ENCODE peak calls at places on chromosomes 16 and 17, in ten cellular contexts. One of them, this sample, is unnamed.
A peak's percentile ranks its signal among the peaks of the same experiment; 100 is the strongest.

GRCh38 chr16:7561908-7562405 is 229.3 kb downstream of the RBFOX1 start:
- DNase-seq in heart left ventricle: no peak
- DNase-seq in right lobe of liver: no peak
- DNase-seq in esophagus squamous epithelium: no peak
- DNase-seq in uterus: no peak
- DNase-seq in Peyer's patch: no peak
- DNase-seq in A549: no peak
- DNase-seq in ovary: no peak
- DNase-seq in stomach: no peak
- DNase-seq in breast epithelium: no peak
- DNase-seq in this sample: no peak

GRCh38 chr17:36760425-36760824 is 159.0 kb downstream of the MRM1 start:
- DNase-seq in ovary: no peak
- DNase-seq in breast epithelium: no peak
- DNase-seq in stomach: no peak
- DNase-seq in uterus: no peak
- DNase-seq in A549: no peak
- DNase-seq in esophagus squamous epithelium: no peak
- DNase-seq in right lobe of liver: no peak
- DNase-seq in heart left ventricle: no peak
- DNase-seq in Peyer's patch: no peak
- DNase-seq in this sample: no peak

GRCh38 chr16:81473561-81473960 is 29.0 kb downstream of the CMIP start:
- DNase-seq in ovary: no peak
- DNase-seq in Peyer's patch: no peak
- DNase-seq in stomach: no peak
- DNase-seq in A549: no peak
- DNase-seq in heart left ventricle: no peak
- DNase-seq in right lobe of liver: no peak
- DNase-seq in esophagus squamous epithelium: no peak
- DNase-seq in uterus: no peak
- DNase-seq in breast epithelium: no peak
- DNase-seq in this sample: peak; percentile 53

GRCh38 chr16:72355561-72355960 is 183.6 kb upstream of the PMFBP1 start:
- DNase-seq in esophagus squamous epithelium: no peak
- DNase-seq in right lobe of liver: no peak
- DNase-seq in heart left ventricle: no peak
- DNase-seq in A549: no peak
- DNase-seq in Peyer's patch: no peak
- DNase-seq in uterus: no peak
- DNase-seq in stomach: no peak
- DNase-seq in ovary: no peak
- DNase-seq in breast epithelium: no peak
- DNase-seq in this sample: no peak

GRCh38 chr17:7914771-7915610 is 1.1 kb downstream of the RNF227 start:
- DNase-seq in heart left ventricle: peak; percentile 7
- DNase-seq in breast epithelium: no peak
- DNase-seq in stomach: no peak
- DNase-seq in Peyer's patch: no peak
- DNase-seq in esophagus squamous epithelium: no peak
- DNase-seq in uterus: peak; percentile 71
- DNase-seq in A549: peak; percentile 36
- DNase-seq in right lobe of liver: no peak
- DNase-seq in ovary: peak; percentile 47
- DNase-seq in this sample: peak; percentile 67

GRCh38 chr17:10032142-10032541 is 127.1 kb upstream of the RCVRN start:
- DNase-seq in stomach: no peak
- DNase-seq in uterus: no peak
- DNase-seq in right lobe of liver: no peak
- DNase-seq in A549: no peak
- DNase-seq in ovary: no peak
- DNase-seq in Peyer's patch: no peak
- DNase-seq in esophagus squamous epithelium: no peak
- DNase-seq in breast epithelium: no peak
- DNase-seq in heart left ventricle: no peak
- DNase-seq in this sample: no peak

GRCh38 chr17:14268264-14268663 is 31.6 kb upstream of the CDRT15 start:
- DNase-seq in stomach: no peak
- DNase-seq in breast epithelium: no peak
- DNase-seq in heart left ventricle: no peak
- DNase-seq in A549: no peak
- DNase-seq in ovary: no peak
- DNase-seq in esophagus squamous epithelium: no peak
- DNase-seq in uterus: no peak
- DNase-seq in Peyer's patch: no peak
- DNase-seq in right lobe of liver: no peak
- DNase-seq in this sample: no peak

GRCh38 chr16:55613578-55614333 is 42.0 kb upstream of the SLC6A2 start:
- DNase-seq in esophagus squamous epithelium: no peak
- DNase-seq in breast epithelium: no peak
- DNase-seq in ovary: no peak
- DNase-seq in heart left ventricle: no peak
- DNase-seq in uterus: no peak
- DNase-seq in right lobe of liver: no peak
- DNase-seq in stomach: no peak
- DNase-seq in A549: no peak
- DNase-seq in Peyer's patch: no peak
- DNase-seq in this sample: no peak

DNA sequence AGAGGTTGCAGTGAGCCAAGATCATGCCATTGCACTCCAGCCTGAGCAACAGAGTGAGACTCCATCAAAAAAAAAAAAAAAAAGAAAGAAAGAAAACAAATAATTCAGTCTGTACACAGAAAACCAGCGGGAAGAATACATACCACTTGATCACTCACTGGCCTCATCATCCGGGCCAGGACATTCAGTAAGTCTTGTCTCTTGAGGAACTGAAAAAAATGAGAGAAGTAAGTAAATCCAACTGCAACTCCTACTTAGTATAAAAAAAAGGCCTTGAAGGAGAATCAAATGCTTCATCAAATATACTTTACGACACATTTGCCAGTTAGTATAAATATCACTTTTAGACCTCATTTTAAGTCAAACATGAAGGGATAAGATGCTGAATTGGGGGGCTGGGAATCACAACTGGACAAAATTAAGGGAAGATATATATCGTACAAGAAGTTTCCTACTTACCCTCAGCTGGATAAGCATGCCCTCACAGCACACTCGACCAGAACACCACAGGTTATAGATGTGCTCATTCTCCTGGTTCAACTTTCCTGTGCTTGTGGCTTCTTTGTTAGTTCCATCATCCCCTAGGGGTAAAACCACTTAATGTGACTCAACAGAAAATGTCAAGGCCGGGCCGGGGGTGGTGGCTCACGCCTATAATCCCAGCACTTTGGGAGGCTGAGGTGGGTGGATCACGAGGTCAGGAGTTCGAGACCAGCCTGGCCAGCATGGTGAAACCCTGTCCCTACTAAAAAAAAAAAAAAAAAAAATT is 12.4 kb downstream of the CCDC47 start:
- DNase-seq in ovary: no peak
- DNase-seq in Peyer's patch: no peak
- DNase-seq in A549: no peak
- DNase-seq in right lobe of liver: no peak
- DNase-seq in breast epithelium: no peak
- DNase-seq in uterus: no peak
- DNase-seq in esophagus squamous epithelium: no peak
- DNase-seq in heart left ventricle: no peak
- DNase-seq in stomach: no peak
- DNase-seq in this sample: no peak
- H3K27ac ChIP-seq in ovary: no peak overlapping the region
- H3K27ac ChIP-seq in Peyer's patch: no peak overlapping the region
- H3K27ac ChIP-seq in A549: no peak overlapping the region
- H3K27ac ChIP-seq in right lobe of liver: no peak overlapping the region
- H3K27ac ChIP-seq in breast epithelium: no peak overlapping the region
- H3K27ac ChIP-seq in uterus: no peak overlapping the region
- H3K27ac ChIP-seq in esophagus squamous epithelium: no peak overlapping the region
- H3K27ac ChIP-seq in heart left ventricle: no peak overlapping the region
- H3K27ac ChIP-seq in stomach: peak overlapping the region; percentile 62
- H3K27ac ChIP-seq in this sample: no peak overlapping the region

GRCh38 chr17:46935658-46936266 is 12.8 kb downstream of the GOSR2 start:
- DNase-seq in uterus: no peak
- DNase-seq in stomach: peak; percentile 43
- DNase-seq in breast epithelium: no peak
- DNase-seq in A549: no peak
- DNase-seq in heart left ventricle: no peak
- DNase-seq in Peyer's patch: no peak
- DNase-seq in right lobe of liver: no peak
- DNase-seq in esophagus squamous epithelium: no peak
- DNase-seq in ovary: no peak
- DNase-seq in this sample: no peak
- TF ChIP-seq POLR2A in uterus: no peak
- TF ChIP-seq POLR2A in stomach: no peak
- TF ChIP-seq POLR2A in breast epithelium: no peak
- TF ChIP-seq POLR2A in A549: no peak
- TF ChIP-seq POLR2A in heart left ventricle: no peak
- TF ChIP-seq POLR2A in Peyer's patch: peak; percentile 71
- TF ChIP-seq POLR2A in right lobe of liver: no peak
- TF ChIP-seq POLR2A in esophagus squamous epithelium: no peak
- TF ChIP-seq POLR2A in ovary: no peak
- TF ChIP-seq POLR2A in this sample: no peak

GRCh38 chr17:79019631-79020584 is 4.1 kb upstream of the C1QTNF1 start:
- DNase-seq in right lobe of liver: no peak
- DNase-seq in heart left ventricle: peak; percentile 74
- DNase-seq in esophagus squamous epithelium: no peak
- DNase-seq in uterus: peak; percentile 72
- DNase-seq in Peyer's patch: peak; percentile 41
- DNase-seq in stomach: peak; percentile 71
- DNase-seq in breast epithelium: peak; percentile 56
- DNase-seq in A549: peak; percentile 71
- DNase-seq in ovary: peak; percentile 65
- DNase-seq in this sample: peak; percentile 73

GRCh38 chr17:79023180-79023705 is 726 bp upstream of the C1QTNF1 start:
- DNase-seq in uterus: no peak
- DNase-seq in heart left ventricle: peak; percentile 66
- DNase-seq in breast epithelium: no peak
- DNase-seq in stomach: no peak
- DNase-seq in right lobe of liver: no peak
- DNase-seq in ovary: peak; percentile 44
- DNase-seq in esophagus squamous epithelium: no peak
- DNase-seq in A549: no peak
- DNase-seq in Peyer's patch: no peak
- DNase-seq in this sample: no peak

GRCh38 chr17:79019260-79019630 is 4.7 kb upstream of the C1QTNF1 start:
- DNase-seq in A549: no peak
- DNase-seq in uterus: no peak
- DNase-seq in stomach: no peak
- DNase-seq in heart left ventricle: no peak
- DNase-seq in right lobe of liver: no peak
- DNase-seq in esophagus squamous epithelium: no peak
- DNase-seq in ovary: no peak
- DNase-seq in breast epithelium: no peak
- DNase-seq in Peyer's patch: no peak
- DNase-seq in this sample: no peak

GRCh38 chr17:79022507-79022991 is 1.4 kb upstream of the C1QTNF1 start:
- DNase-seq in breast epithelium: peak; percentile 37
- DNase-seq in uterus: no peak
- DNase-seq in right lobe of liver: no peak
- DNase-seq in A549: no peak
- DNase-seq in Peyer's patch: no peak
- DNase-seq in esophagus squamous epithelium: no peak
- DNase-seq in stomach: peak; percentile 63
- DNase-seq in ovary: peak; percentile 42
- DNase-seq in heart left ventricle: peak; percentile 73
- DNase-seq in this sample: peak; percentile 81

DNA sequence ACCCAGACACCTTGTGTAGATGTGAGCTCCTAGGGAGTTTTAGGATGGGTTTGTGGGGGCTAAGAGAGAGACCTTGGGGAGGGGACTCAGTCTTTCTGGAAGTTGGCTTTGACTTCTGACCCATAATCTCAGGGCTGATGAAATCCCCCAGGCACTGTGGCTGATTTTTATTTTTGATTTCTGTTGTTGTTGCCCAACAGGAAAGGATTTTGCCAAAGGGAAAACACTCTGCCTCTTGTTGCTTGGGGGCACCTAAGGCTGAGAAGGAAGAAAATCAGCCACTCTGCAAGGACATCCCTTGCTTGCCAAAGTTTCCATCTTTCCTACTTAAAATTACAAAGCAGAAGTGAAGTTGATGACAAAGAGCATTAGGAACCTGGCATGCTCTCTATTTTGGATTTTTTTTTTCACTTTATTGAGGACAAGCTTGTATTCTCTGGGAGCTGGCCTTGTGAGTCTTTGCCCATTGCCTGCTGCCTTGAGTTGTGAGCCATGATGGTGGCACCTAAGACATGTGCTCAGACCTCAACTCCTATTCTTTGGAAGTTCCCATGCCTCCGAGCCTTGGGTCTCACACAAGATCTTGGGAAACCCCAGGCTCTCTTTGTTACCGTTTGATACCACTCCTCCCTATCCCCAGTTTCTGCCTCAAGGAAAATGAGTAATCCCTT is 3.2 kb upstream of the C1QTNF1 start:
- DNase-seq in uterus: no peak
- DNase-seq in A549: no peak
- DNase-seq in ovary: peak; percentile 6
- DNase-seq in right lobe of liver: no peak
- DNase-seq in esophagus squamous epithelium: no peak
- DNase-seq in Peyer's patch: no peak
- DNase-seq in breast epithelium: peak; percentile 22
- DNase-seq in stomach: no peak
- DNase-seq in heart left ventricle: no peak
- DNase-seq in this sample: peak; percentile 36
- H3K9me3 ChIP-seq in uterus: no peaks in the 10 kb centered on the region
- H3K9me3 ChIP-seq in A549: no peaks in the 10 kb centered on the region
- H3K9me3 ChIP-seq in ovary: no peaks in the 10 kb centered on the region
- H3K9me3 ChIP-seq in right lobe of liver: no peaks in the 10 kb centered on the region
- H3K9me3 ChIP-seq in esophagus squamous epithelium: no peaks in the 10 kb centered on the region
- H3K9me3 ChIP-seq in Peyer's patch: no peaks in the 10 kb centered on the region
- H3K9me3 ChIP-seq in breast epithelium: no peaks in the 10 kb centered on the region
- H3K9me3 ChIP-seq in stomach: no peaks in the 10 kb centered on the region
- H3K9me3 ChIP-seq in heart left ventricle: no peaks in the 10 kb centered on the region
- H3K9me3 ChIP-seq in this sample: no peaks in the 10 kb centered on the region

GRCh38 chr17:17041018-17041521 is 1.2 kb upstream of the MPRIP start:
- DNase-seq in ovary: peak; percentile 27
- DNase-seq in esophagus squamous epithelium: no peak
- DNase-seq in Peyer's patch: no peak
- DNase-seq in right lobe of liver: peak; percentile 66
- DNase-seq in breast epithelium: peak; percentile 33
- DNase-seq in stomach: no peak
- DNase-seq in A549: no peak
- DNase-seq in heart left ventricle: no peak
- DNase-seq in uterus: no peak
- DNase-seq in this sample: peak; percentile 47

GRCh38 chr17:17041571-17042380 is 481 bp upstream of the MPRIP start:
- DNase-seq in right lobe of liver: peak; percentile 100
- DNase-seq in uterus: peak; percentile 99
- DNase-seq in breast epithelium: peak; percentile 98
- DNase-seq in stomach: peak; percentile 100
- DNase-seq in A549: peak; percentile 97
- DNase-seq in ovary: peak; percentile 99
- DNase-seq in Peyer's patch: peak; percentile 99
- DNase-seq in esophagus squamous epithelium: peak; percentile 90
- DNase-seq in heart left ventricle: peak; percentile 99
- DNase-seq in this sample: peak; percentile 99

GRCh38 chr17:17042851-17043667 is 802 bp downstream of the MPRIP start:
- DNase-seq in heart left ventricle: no peak
- DNase-seq in uterus: no peak
- DNase-seq in ovary: peak; percentile 51
- DNase-seq in A549: no peak
- DNase-seq in breast epithelium: peak; percentile 48
- DNase-seq in esophagus squamous epithelium: no peak
- DNase-seq in Peyer's patch: no peak
- DNase-seq in stomach: no peak
- DNase-seq in right lobe of liver: no peak
- DNase-seq in this sample: peak; percentile 36

GRCh38 chr17:17043668-17044226 is 1.5 kb downstream of the MPRIP start:
- DNase-seq in heart left ventricle: no peak
- DNase-seq in right lobe of liver: peak; percentile 30
- DNase-seq in uterus: no peak
- DNase-seq in stomach: peak; percentile 23
- DNase-seq in A549: no peak
- DNase-seq in esophagus squamous epithelium: no peak
- DNase-seq in ovary: peak; percentile 30
- DNase-seq in breast epithelium: peak; percentile 47
- DNase-seq in Peyer's patch: no peak
- DNase-seq in this sample: no peak

GRCh38 chr17:17042381-17042736 is at the start of gene MPRIP:
- DNase-seq in stomach: no peak
- DNase-seq in A549: no peak
- DNase-seq in right lobe of liver: no peak
- DNase-seq in uterus: no peak
- DNase-seq in ovary: no peak
- DNase-seq in breast epithelium: no peak
- DNase-seq in esophagus squamous epithelium: no peak
- DNase-seq in Peyer's patch: no peak
- DNase-seq in heart left ventricle: no peak
- DNase-seq in this sample: no peak
- H3K27ac ChIP-seq in stomach: peak within 1 kb of the TSS; percentile 89
- H3K27ac ChIP-seq in A549: peak within 1 kb of the TSS; percentile 91
- H3K27ac ChIP-seq in right lobe of liver: peak within 1 kb of the TSS; percentile 13
- H3K27ac ChIP-seq in uterus: peak within 1 kb of the TSS; percentile 77
- H3K27ac ChIP-seq in ovary: peak within 1 kb of the TSS; percentile 51
- H3K27ac ChIP-seq in breast epithelium: peak within 1 kb of the TSS; percentile 84
- H3K27ac ChIP-seq in esophagus squamous epithelium: peak within 1 kb of the TSS; percentile 93
- H3K27ac ChIP-seq in Peyer's patch: peak within 1 kb of the TSS; percentile 86
- H3K27ac ChIP-seq in heart left ventricle: peak within 1 kb of the TSS; percentile 79
- H3K27ac ChIP-seq in this sample: peak within 1 kb of the TSS; percentile 76